ENCODE peak calls at places on chromosomes 6 and 20, in eight cellular contexts. Q is HEK293T, K is KBM-7, W is psoas muscle, E is GM18507, H is AG08395, U is heart left ventricle, M is mucosa of descending colon. I is an unnamed sample.

GRCh38 chr6:39037082-39037487 is 11.5 kb upstream of the GLP1R start:
- DNase-seq in K (peak; percentile 72), Q (no peak), W (no peak), U (no peak), E (no peak), H (no peak), M (no peak), I (no peak)

GRCh38 chr6:158801655-158802294 is 17.4 kb downstream of the EZR start:
- DNase-seq in E (no peak), H (no peak), U (no peak), K (no peak), W (peak; percentile 67), Q (no peak), M (peak; percentile 80), I (no peak)

GRCh38 chr6:20707166-20707485 is 172.9 kb downstream of the CDKAL1 start:
- DNase-seq in H (no peak), Q (no peak), K (no peak), W (no peak), U (no peak), E (no peak), M (no peak), I (no peak)

GRCh38 chr6:146859795-146860495 is 261.2 kb downstream of the ADGB start:
- DNase-seq in M (no peak), Q (no peak), K (no peak), E (no peak), W (no peak), U (no peak), H (no peak), I (no peak)

GRCh38 chr6:130843575-130844320 is 16.5 kb downstream of the SMLR1 start:
- DNase-seq in M (peak; percentile 21), W (no peak), U (no peak), Q (peak; percentile 42), E (peak; percentile 2), H (peak; percentile 59), K (peak; percentile 51), I (no peak)

GRCh38 chr6:48101277-48101676 is 9.7 kb downstream of the PTCHD4 start:
- DNase-seq in W (no peak), H (no peak), M (no peak), E (no peak), K (no peak), U (no peak), Q (no peak), I (no peak)

GRCh38 chr6:157800420-157801237 is 22.4 kb upstream of the SNX9 start:
- DNase-seq in Q (no peak), U (no peak), W (no peak), K (no peak), M (no peak), E (no peak), H (peak; percentile 66), I (no peak)

GRCh38 chr20:47195573-47195972 is 160.9 kb downstream of the ZMYND8 start:
- DNase-seq in Q (no peak), K (no peak), M (no peak), H (no peak), U (no peak), W (no peak), E (no peak), I (no peak)

GRCh38 chr20:7924692-7925091 is 15.6 kb downstream of the HAO1 start:
- DNase-seq in U (no peak), H (peak; percentile 76), M (no peak), K (no peak), Q (no peak), E (no peak), W (no peak), I (no peak)

GRCh38 chr6:4586469-4586859 is 189.7 kb upstream of the CDYL start:
- DNase-seq in K (no peak), M (no peak), U (no peak), H (no peak), E (no peak), Q (no peak), W (no peak), I (no peak)

GRCh38 chr6:20542927-20543602 is 8.8 kb downstream of the CDKAL1 start:
- DNase-seq in Q (no peak), K (no peak), W (no peak), M (peak; percentile 16), E (peak; percentile 9), H (no peak), U (no peak), I (no peak)

GRCh38 chr6:3884007-3884745 is 35.0 kb downstream of the FAM50B start:
- DNase-seq in U (no peak), H (peak; percentile 62), Q (no peak), W (no peak), M (no peak), K (no peak), E (no peak), I (no peak)

GRCh38 chr6:7052441-7052936 is 55.3 kb upstream of the RREB1 start:
- DNase-seq in H (peak; percentile 62), Q (peak; percentile 34), U (peak; percentile 85), K (peak; percentile 72), E (no peak), W (peak; percentile 79), M (peak; percentile 43), I (no peak)

GRCh38 chr6:85923013-85923430 is 280.3 kb upstream of the SYNCRIP start:
- DNase-seq in M (peak; percentile 27), K (peak; percentile 75), E (peak; percentile 14), H (peak; percentile 13), U (no peak), Q (peak; percentile 37), W (no peak), I (no peak)

GRCh38 chr6:3081965-3082364 is 13.7 kb downstream of the RIPK1 start:
- DNase-seq in U (no peak), E (no peak), K (peak; percentile 74), H (no peak), Q (no peak), W (peak; percentile 25), M (no peak), I (no peak)

GRCh38 chr6:99522531-99522930 is 7.3 kb upstream of the USP45 start:
- DNase-seq in W (peak; percentile 22), Q (no peak), U (no peak), K (no peak), H (peak; percentile 3), E (no peak), M (no peak), I (no peak)

GRCh38 chr6:127516676-127517273 is 2.4 kb downstream of the MTCL3 start:
- DNase-seq in Q (peak; percentile 78), H (peak; percentile 62), E (peak; percentile 20), M (peak; percentile 45), U (no peak), K (peak; percentile 60), W (no peak), I (peak; percentile 15)

GRCh38 chr6:170039156-170040114 is 251.4 kb downstream of the DLL1 start:
- DNase-seq in W (no peak), M (no peak), K (no peak), H (no peak), U (peak; percentile 28), Q (no peak), E (no peak), I (no peak)

GRCh38 chr20:61937963-61938838 is 127.5 kb downstream of the TAF4 start:
- DNase-seq in K (no peak), Q (no peak), U (no peak), H (no peak), W (no peak), E (no peak), M (no peak), I (no peak)

GRCh38 chr6:30544666-30545272 is 11.5 kb downstream of the GNL1 start:
- DNase-seq in M (no peak), U (no peak), K (peak; percentile 68), Q (peak; percentile 54), E (no peak), W (no peak), H (peak; percentile 80), I (no peak)

GRCh38 chr20:47647994-47648393 is 137.3 kb downstream of the SULF2 start:
- DNase-seq in W (no peak), K (no peak), Q (no peak), H (no peak), E (no peak), M (no peak), U (no peak), I (no peak)

GRCh38 chr6:41846666-41847237 is 48.4 kb downstream of the USP49 start:
- DNase-seq in K (peak; percentile 93), M (peak; percentile 81), E (peak; percentile 25), H (peak; percentile 90), U (no peak), W (no peak), Q (peak; percentile 67), I (peak; percentile 28)

GRCh38 chr6:1027109-1027794 is 284.6 kb upstream of the FOXQ1 start:
- DNase-seq in W (no peak), K (no peak), Q (no peak), E (no peak), M (no peak), U (no peak), H (peak; percentile 74), I (no peak)

GRCh38 chr20:23879811-23880374 is 345 bp upstream of the CST5 start:
- DNase-seq in H (no peak), U (no peak), M (no peak), K (no peak), E (no peak), W (no peak), Q (no peak), I (no peak)

GRCh38 chr6:154410215-154410614 is 53.6 kb upstream of the IPCEF1 start:
- DNase-seq in H (no peak), E (no peak), Q (no peak), M (no peak), K (no peak), U (no peak), W (no peak), I (no peak)

GRCh38 chr6:126232671-126233070 is 107.2 kb upstream of the CENPW start:
- DNase-seq in E (no peak), K (no peak), U (no peak), M (no peak), H (no peak), W (no peak), Q (no peak), I (no peak)

GRCh38 chr6:69584913-69585729 is 211.7 kb downstream of the LMBRD1 start:
- DNase-seq in K (peak; percentile 72), W (no peak), M (no peak), U (no peak), H (no peak), Q (no peak), E (no peak), I (no peak)

GRCh38 chr6:105250523-105250922 is 70.7 kb upstream of the POPDC3 start:
- DNase-seq in U (no peak), W (no peak), H (no peak), K (no peak), Q (no peak), E (no peak), M (no peak), I (no peak)

GRCh38 chr6:115220760-115221159 is 839.9 kb downstream of the FRK start:
- DNase-seq in Q (no peak), H (no peak), M (no peak), W (no peak), E (no peak), U (no peak), K (no peak), I (no peak)

GRCh38 chr20:41618807-41619294 is 674 bp upstream of the CHD6 start:
- DNase-seq in Q (no peak), H (peak; percentile 8), M (no peak), K (peak; percentile 15), W (no peak), U (no peak), E (no peak), I (no peak)

GRCh38 chr6:167094820-167095637 is 27.9 kb upstream of the CCR6 start:
- DNase-seq in Q (no peak), H (no peak), M (no peak), K (no peak), U (no peak), W (no peak), E (no peak), I (no peak)

GRCh38 chr6:81891869-81892268 is 139.4 kb upstream of the TENT5A start:
- DNase-seq in M (no peak), W (no peak), H (no peak), Q (no peak), K (no peak), E (no peak), U (no peak), I (no peak)

GRCh38 chr6:82072771-82073170 is 174.8 kb downstream of the IBTK start:
- DNase-seq in H (peak; percentile 74), W (no peak), K (no peak), E (no peak), U (no peak), Q (no peak), M (no peak), I (no peak)

GRCh38 chr6:53020005-53020744 is 25.1 kb upstream of the GSTA4 start:
- DNase-seq in U (no peak), E (no peak), H (no peak), Q (no peak), W (no peak), M (no peak), K (peak; percentile 64), I (no peak)

I was measured in T follicular helper cell.